ENCODE peak calls at places on chromosomes 13 and 19, in five cellular contexts. W is K562, T is H1, P is HepG2, F is GM12878. N is an unnamed sample.
A peak's percentile ranks its signal among the peaks of the same experiment; 100 is the strongest.

GRCh38 chr13:99870541-99870940 is 101.0 kb downstream of the ZIC5 start:
- DNase-seq in W (no peak), T (no peak), P (no peak), F (no peak), N (no peak)

GRCh38 chr19:1860133-1860775 is 3.1 kb downstream of the KLF16 start:
- DNase-seq in W (peak; percentile 90), T (no peak), P (peak; percentile 92), F (no peak), N (peak; percentile 48)

GRCh38 chr13:108895220-108895704 is 265.9 kb downstream of the MYO16 start:
- DNase-seq in W (peak; percentile 48), T (no peak), P (peak; percentile 36), F (no peak), N (no peak)

GRCh38 chr13:69389899-69390298 is 717.7 kb upstream of the ATXN8OS start:
- DNase-seq in W (no peak), T (no peak), P (no peak), F (no peak), N (no peak)

GRCh38 chr19:39128511-39129079 is 3.0 kb downstream of the PAK4 start:
- DNase-seq in W (no peak), T (no peak), P (no peak), F (no peak), N (no peak)

GRCh38 chr13:51243832-51244231 is 21.6 kb downstream of the FAM124A start:
- DNase-seq in W (no peak), T (peak; percentile 87), P (no peak), F (no peak), N (peak; percentile 78)

GRCh38 chr19:662207-662961 is 630 bp downstream of the RNF126 start:
- DNase-seq in W (peak; percentile 77), T (no peak), P (peak; percentile 52), F (no peak), N (peak; percentile 46)

GRCh38 chr13:80586356-80586755 is 245.4 kb upstream of the SPRY2 start:
- DNase-seq in W (no peak), T (no peak), P (no peak), F (no peak), N (no peak)

GRCh38 chr19:24029941-24030636 is 56.9 kb upstream of the ZNF254 start:
- DNase-seq in W (peak; percentile 11), T (no peak), P (peak; percentile 25), F (no peak), N (peak; percentile 33)

GRCh38 chr13:48066310-48066989 is 28.5 kb downstream of the MED4 start:
- DNase-seq in W (peak; percentile 26), T (no peak), P (peak; percentile 47), F (peak; percentile 42), N (no peak)

GRCh38 chr13:97535619-97536018 is 101.7 kb downstream of the RAP2A start:
- DNase-seq in W (no peak), T (no peak), P (no peak), F (no peak), N (no peak)

GRCh38 chr13:21894091-21894490 is 223.2 kb downstream of the FGF9 start:
- DNase-seq in W (no peak), T (no peak), P (no peak), F (no peak), N (no peak)

GRCh38 chr13:70829748-70830147 is 721.5 kb upstream of the KLHL1 start:
- DNase-seq in W (no peak), T (no peak), P (no peak), F (no peak), N (no peak)

GRCh38 chr19:28021316-28022185 is 1191.4 kb downstream of the UQCRFS1 start:
- DNase-seq in W (no peak), T (no peak), P (no peak), F (no peak), N (no peak)

GRCh38 chr13:93477238-93477637 is 250.6 kb downstream of the GPC6 start:
- DNase-seq in W (no peak), T (no peak), P (no peak), F (no peak), N (no peak)

GRCh38 chr13:70391678-70392077 is 283.4 kb upstream of the KLHL1 start:
- DNase-seq in W (no peak), T (peak; percentile 27), P (peak; percentile 14), F (no peak), N (no peak)

GRCh38 chr13:30551194-30551593 is 66.5 kb upstream of the USPL1 start:
- DNase-seq in W (peak; percentile 29), T (no peak), P (peak; percentile 29), F (no peak), N (no peak)

GRCh38 chr19:11425719-11426457 is 6.8 kb upstream of the RGL3 start:
- DNase-seq in W (peak; percentile 39), T (no peak), P (no peak), F (no peak), N (peak; percentile 76)

GRCh38 chr19:16850133-16850532 is 20.9 kb downstream of the SIN3B start:
- DNase-seq in W (no peak), T (no peak), P (no peak), F (no peak), N (no peak)

DNA sequence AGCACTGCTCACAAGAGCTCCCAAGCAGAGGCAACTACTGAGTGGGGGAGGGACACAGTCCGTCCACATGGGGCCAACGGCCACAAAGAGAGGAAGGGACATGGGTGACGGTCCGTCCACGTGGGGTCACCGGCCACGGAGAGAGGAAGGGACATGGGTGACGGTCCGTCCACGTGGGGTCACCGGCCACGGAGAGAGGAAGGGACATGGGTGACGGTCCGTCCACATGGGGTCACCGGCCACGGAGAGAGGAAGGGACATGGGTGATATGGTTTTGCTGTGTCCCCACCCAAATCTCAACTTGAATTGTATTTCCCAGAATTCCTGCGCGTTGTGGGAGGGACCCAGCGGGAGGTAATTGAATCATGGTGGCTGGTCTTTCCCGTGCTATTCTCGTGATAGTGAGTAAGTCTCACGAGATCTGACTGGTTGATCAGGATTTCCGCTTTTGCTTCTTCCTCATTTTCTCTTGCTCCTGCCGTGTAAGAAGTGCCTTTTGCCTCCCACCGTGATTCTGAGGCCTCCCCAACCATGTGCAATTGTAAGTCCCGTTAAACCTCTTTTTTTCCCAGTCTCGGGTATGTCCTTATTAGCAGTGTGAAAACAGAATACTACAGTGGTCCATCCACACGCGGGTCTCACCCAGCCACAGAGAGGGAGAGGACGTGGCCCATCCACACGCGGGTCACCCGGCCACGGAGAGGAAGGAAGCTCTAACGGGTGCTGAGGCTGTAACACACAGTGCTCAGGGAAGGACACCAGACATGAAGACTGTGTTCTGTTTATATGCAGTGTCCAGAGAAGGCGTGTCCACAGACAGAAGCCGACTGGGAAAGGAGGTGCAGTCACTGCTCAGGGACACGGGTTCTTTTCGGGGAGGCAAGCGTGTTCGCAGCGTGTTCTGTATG is 48.5 kb downstream of the GAS6 start:
- DNase-seq in W (peak; percentile 46), T (no peak), P (no peak), F (peak; percentile 40), N (no peak)
- TF ChIP-seq ATF2 in W (no peak), T (no peak), P (no peak), F (no peak), N (no peak)

GRCh38 chr19:22260499-22260898 is 25.7 kb upstream of the ZNF729 start:
- DNase-seq in W (no peak), T (no peak), P (no peak), F (no peak), N (no peak)
- TF ChIP-seq ATF2 in W (no peak), T (no peak), P (no peak), F (no peak), N (no peak)

GRCh38 chr19:45323671-45324081 is 1.0 kb upstream of the CKM start:
- DNase-seq in W (no peak), T (no peak), P (no peak), F (no peak), N (peak; percentile 48)
- TF ChIP-seq ATF2 in W (no peak), T (no peak), P (no peak), F (no peak), N (no peak)

DNA sequence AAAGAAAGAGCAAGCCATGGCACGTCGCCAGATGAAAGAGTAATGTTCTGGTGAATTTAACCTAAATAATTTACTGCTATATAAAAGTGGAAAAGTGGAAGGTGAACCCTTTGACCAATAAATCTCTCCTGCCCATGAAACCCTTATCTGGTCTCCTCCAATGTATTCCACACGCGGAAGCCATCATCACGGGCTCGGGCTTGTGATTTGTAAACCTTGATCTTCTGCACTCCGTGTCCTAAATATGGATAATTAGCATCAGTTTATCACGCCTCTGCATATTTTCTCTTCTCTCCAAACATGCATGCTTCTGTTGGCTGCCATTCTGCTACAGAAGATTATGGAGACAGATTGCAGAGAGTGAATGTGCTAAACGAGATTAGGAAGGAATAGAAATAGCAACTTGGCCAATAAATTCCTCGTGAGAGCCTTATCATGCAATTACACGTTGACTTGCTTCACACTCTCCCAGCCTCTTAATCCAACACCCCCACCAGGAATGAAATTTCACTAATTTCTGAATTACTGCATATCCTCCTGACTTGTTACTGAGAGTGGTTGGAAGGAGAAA is 34.5 kb downstream of the SOX1 start:
- DNase-seq in W (no peak), T (no peak), P (no peak), F (no peak), N (no peak)
- TF ChIP-seq ATF2 in W (no peak), T (no peak), P (no peak), F (no peak), N (no peak)

DNA sequence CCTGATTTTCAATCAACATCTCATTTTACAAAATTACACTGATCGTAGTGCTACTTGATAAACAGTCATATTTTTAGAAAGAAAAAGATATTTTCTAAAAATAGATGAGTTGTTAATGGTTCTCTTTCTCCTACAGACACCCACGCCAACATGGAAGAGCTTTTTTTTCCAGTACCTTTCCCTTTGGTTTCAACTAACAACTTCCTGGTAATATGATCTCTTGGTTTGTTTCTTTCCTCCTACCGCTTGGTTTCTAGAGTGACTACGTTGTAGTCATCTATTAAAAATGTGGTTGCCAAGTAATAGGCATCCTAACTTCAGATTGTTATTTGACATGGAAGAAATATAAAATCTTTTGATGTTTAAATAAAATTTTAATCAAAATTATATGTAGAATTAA is 189.0 kb downstream of the LACC1 start:
- DNase-seq in W (no peak), T (no peak), P (no peak), F (no peak), N (no peak)
- TF ChIP-seq ATF2 in W (no peak), T (no peak), P (no peak), F (no peak), N (no peak)

GRCh38 chr13:25733696-25734435 is 317.9 kb downstream of the SHISA2 start:
- DNase-seq in W (no peak), T (no peak), P (no peak), F (no peak), N (no peak)
- TF ChIP-seq ATF2 in W (no peak), T (no peak), P (no peak), F (no peak), N (no peak)

N was measured in WTC11.